ENCODE peak calls at places on chromosomes 2 and 18, in seven cellular contexts. One of them, this sample, is unnamed.

GRCh38 chr2:212863185-212863588 is 288.2 kb downstream of the IKZF2 start:
- DNase-seq in effector memory CD4-positive, alpha-beta T cell: peak; percentile 3
- DNase-seq in GM12865: peak; percentile 64
- DNase-seq in activated effector memory CD4-positive, alpha-beta T cell treated with Interleukin-2 at 50 U/mL for 16 hours: no peak
- DNase-seq in coronary artery: no peak
- DNase-seq in germinal center: no peak
- DNase-seq in NCI-H2081: peak; percentile 32
- DNase-seq in this sample: no peak

GRCh38 chr2:102841107-102841840 is 79.4 kb downstream of the TMEM182 start:
- DNase-seq in effector memory CD4-positive, alpha-beta T cell: no peak
- DNase-seq in GM12865: peak; percentile 56
- DNase-seq in activated effector memory CD4-positive, alpha-beta T cell treated with Interleukin-2 at 50 U/mL for 16 hours: no peak
- DNase-seq in coronary artery: no peak
- DNase-seq in germinal center: peak; percentile 25
- DNase-seq in NCI-H2081: peak; percentile 53
- DNase-seq in this sample: peak; percentile 28

GRCh38 chr2:20577495-20578235 is 73.2 kb downstream of the HS1BP3 start:
- DNase-seq in effector memory CD4-positive, alpha-beta T cell: no peak
- DNase-seq in GM12865: no peak
- DNase-seq in activated effector memory CD4-positive, alpha-beta T cell treated with Interleukin-2 at 50 U/mL for 16 hours: no peak
- DNase-seq in coronary artery: no peak
- DNase-seq in germinal center: no peak
- DNase-seq in NCI-H2081: no peak
- DNase-seq in this sample: no peak

GRCh38 chr18:27845897-27846296 is 331.0 kb downstream of the CDH2 start:
- DNase-seq in effector memory CD4-positive, alpha-beta T cell: no peak
- DNase-seq in GM12865: no peak
- DNase-seq in activated effector memory CD4-positive, alpha-beta T cell treated with Interleukin-2 at 50 U/mL for 16 hours: no peak
- DNase-seq in coronary artery: no peak
- DNase-seq in germinal center: no peak
- DNase-seq in NCI-H2081: no peak
- DNase-seq in this sample: no peak

GRCh38 chr18:57352271-57352701 is at the start of gene ST8SIA3:
- DNase-seq in effector memory CD4-positive, alpha-beta T cell: no peak
- DNase-seq in GM12865: no peak
- DNase-seq in activated effector memory CD4-positive, alpha-beta T cell treated with Interleukin-2 at 50 U/mL for 16 hours: no peak
- DNase-seq in coronary artery: no peak
- DNase-seq in germinal center: no peak
- DNase-seq in NCI-H2081: no peak
- DNase-seq in this sample: no peak

GRCh38 chr2:114489143-114489542 is 46.7 kb downstream of the DPP10 start:
- DNase-seq in effector memory CD4-positive, alpha-beta T cell: no peak
- DNase-seq in GM12865: no peak
- DNase-seq in activated effector memory CD4-positive, alpha-beta T cell treated with Interleukin-2 at 50 U/mL for 16 hours: no peak
- DNase-seq in coronary artery: no peak
- DNase-seq in germinal center: no peak
- DNase-seq in NCI-H2081: no peak
- DNase-seq in this sample: no peak

GRCh38 chr2:62415019-62415431 is 91.0 kb downstream of the TMEM17 start:
- DNase-seq in effector memory CD4-positive, alpha-beta T cell: no peak
- DNase-seq in GM12865: peak; percentile 92
- DNase-seq in activated effector memory CD4-positive, alpha-beta T cell treated with Interleukin-2 at 50 U/mL for 16 hours: no peak
- DNase-seq in coronary artery: no peak
- DNase-seq in germinal center: no peak
- DNase-seq in NCI-H2081: no peak
- DNase-seq in this sample: no peak

GRCh38 chr2:88967844-88968243 is 276.4 kb downstream of the RPIA start:
- DNase-seq in effector memory CD4-positive, alpha-beta T cell: no peak
- DNase-seq in GM12865: peak; percentile 20
- DNase-seq in activated effector memory CD4-positive, alpha-beta T cell treated with Interleukin-2 at 50 U/mL for 16 hours: no peak
- DNase-seq in coronary artery: no peak
- DNase-seq in germinal center: no peak
- DNase-seq in NCI-H2081: no peak
- DNase-seq in this sample: no peak

GRCh38 chr2:202317080-202317859 is 51.7 kb downstream of the NOP58 start:
- DNase-seq in effector memory CD4-positive, alpha-beta T cell: no peak
- DNase-seq in GM12865: no peak
- DNase-seq in activated effector memory CD4-positive, alpha-beta T cell treated with Interleukin-2 at 50 U/mL for 16 hours: no peak
- DNase-seq in coronary artery: no peak
- DNase-seq in germinal center: no peak
- DNase-seq in NCI-H2081: peak; percentile 8
- DNase-seq in this sample: no peak

GRCh38 chr2:236570081-236570979 is 705 bp downstream of the ACKR3 start:
- DNase-seq in effector memory CD4-positive, alpha-beta T cell: no peak
- DNase-seq in GM12865: peak; percentile 39
- DNase-seq in activated effector memory CD4-positive, alpha-beta T cell treated with Interleukin-2 at 50 U/mL for 16 hours: no peak
- DNase-seq in coronary artery: peak; percentile 9
- DNase-seq in germinal center: peak; percentile 17
- DNase-seq in NCI-H2081: no peak
- DNase-seq in this sample: no peak

GRCh38 chr18:23825496-23825895 is 136.2 kb downstream of the LAMA3 start:
- DNase-seq in effector memory CD4-positive, alpha-beta T cell: no peak
- DNase-seq in GM12865: no peak
- DNase-seq in activated effector memory CD4-positive, alpha-beta T cell treated with Interleukin-2 at 50 U/mL for 16 hours: no peak
- DNase-seq in coronary artery: no peak
- DNase-seq in germinal center: no peak
- DNase-seq in NCI-H2081: no peak
- DNase-seq in this sample: no peak

GRCh38 chr2:223235986-223236385 is 184.0 kb downstream of the KCNE4 start:
- DNase-seq in effector memory CD4-positive, alpha-beta T cell: no peak
- DNase-seq in GM12865: peak; percentile 13
- DNase-seq in activated effector memory CD4-positive, alpha-beta T cell treated with Interleukin-2 at 50 U/mL for 16 hours: no peak
- DNase-seq in coronary artery: no peak
- DNase-seq in germinal center: no peak
- DNase-seq in NCI-H2081: no peak
- DNase-seq in this sample: no peak

GRCh38 chr2:195049372-195050031 is 607.5 kb upstream of the SLC39A10 start:
- DNase-seq in effector memory CD4-positive, alpha-beta T cell: no peak
- DNase-seq in GM12865: no peak
- DNase-seq in activated effector memory CD4-positive, alpha-beta T cell treated with Interleukin-2 at 50 U/mL for 16 hours: no peak
- DNase-seq in coronary artery: no peak
- DNase-seq in germinal center: no peak
- DNase-seq in NCI-H2081: no peak
- DNase-seq in this sample: no peak

GRCh38 chr2:14632133-14632936 is at the start of gene LRATD1:
- DNase-seq in effector memory CD4-positive, alpha-beta T cell: no peak
- DNase-seq in GM12865: no peak
- DNase-seq in activated effector memory CD4-positive, alpha-beta T cell treated with Interleukin-2 at 50 U/mL for 16 hours: no peak
- DNase-seq in coronary artery: no peak
- DNase-seq in germinal center: peak; percentile 2
- DNase-seq in NCI-H2081: peak; percentile 90
- DNase-seq in this sample: peak; percentile 94

GRCh38 chr2:61135510-61135909 is 26.5 kb upstream of the C2orf74 start:
- DNase-seq in effector memory CD4-positive, alpha-beta T cell: no peak
- DNase-seq in GM12865: no peak
- DNase-seq in activated effector memory CD4-positive, alpha-beta T cell treated with Interleukin-2 at 50 U/mL for 16 hours: no peak
- DNase-seq in coronary artery: no peak
- DNase-seq in germinal center: no peak
- DNase-seq in NCI-H2081: peak; percentile 17
- DNase-seq in this sample: no peak

GRCh38 chr2:226699321-226699720 is 100.3 kb downstream of the IRS1 start:
- DNase-seq in effector memory CD4-positive, alpha-beta T cell: no peak
- DNase-seq in GM12865: no peak
- DNase-seq in activated effector memory CD4-positive, alpha-beta T cell treated with Interleukin-2 at 50 U/mL for 16 hours: no peak
- DNase-seq in coronary artery: no peak
- DNase-seq in germinal center: no peak
- DNase-seq in NCI-H2081: no peak
- DNase-seq in this sample: no peak

GRCh38 chr2:176763871-176764404 is 448.7 kb upstream of the HNRNPA3 start:
- DNase-seq in effector memory CD4-positive, alpha-beta T cell: no peak
- DNase-seq in GM12865: peak; percentile 60
- DNase-seq in activated effector memory CD4-positive, alpha-beta T cell treated with Interleukin-2 at 50 U/mL for 16 hours: no peak
- DNase-seq in coronary artery: no peak
- DNase-seq in germinal center: no peak
- DNase-seq in NCI-H2081: no peak
- DNase-seq in this sample: no peak

GRCh38 chr2:121897335-121897970 is 142.0 kb downstream of the TSN start:
- DNase-seq in effector memory CD4-positive, alpha-beta T cell: no peak
- DNase-seq in GM12865: peak; percentile 59
- DNase-seq in activated effector memory CD4-positive, alpha-beta T cell treated with Interleukin-2 at 50 U/mL for 16 hours: no peak
- DNase-seq in coronary artery: no peak
- DNase-seq in germinal center: peak; percentile 26
- DNase-seq in NCI-H2081: peak; percentile 25
- DNase-seq in this sample: peak; percentile 13

GRCh38 chr2:174971868-174972781 is 33.1 kb downstream of the CHN1 start:
- DNase-seq in effector memory CD4-positive, alpha-beta T cell: no peak
- DNase-seq in GM12865: no peak
- DNase-seq in activated effector memory CD4-positive, alpha-beta T cell treated with Interleukin-2 at 50 U/mL for 16 hours: no peak
- DNase-seq in coronary artery: no peak
- DNase-seq in germinal center: no peak
- DNase-seq in NCI-H2081: peak; percentile 29
- DNase-seq in this sample: peak; percentile 8

GRCh38 chr2:42164046-42164445 is 5.1 kb upstream of the EML4 start:
- DNase-seq in effector memory CD4-positive, alpha-beta T cell: no peak
- DNase-seq in GM12865: no peak
- DNase-seq in activated effector memory CD4-positive, alpha-beta T cell treated with Interleukin-2 at 50 U/mL for 16 hours: no peak
- DNase-seq in coronary artery: no peak
- DNase-seq in germinal center: no peak
- DNase-seq in NCI-H2081: no peak
- DNase-seq in this sample: no peak

GRCh38 chr18:5456577-5457466 is 87.0 kb downstream of the EPB41L3 start:
- DNase-seq in effector memory CD4-positive, alpha-beta T cell: no peak
- DNase-seq in GM12865: no peak
- DNase-seq in activated effector memory CD4-positive, alpha-beta T cell treated with Interleukin-2 at 50 U/mL for 16 hours: no peak
- DNase-seq in coronary artery: no peak
- DNase-seq in germinal center: no peak
- DNase-seq in NCI-H2081: no peak
- DNase-seq in this sample: no peak

GRCh38 chr18:47936975-47937374 is 6.5 kb upstream of the SMAD2 start:
- DNase-seq in effector memory CD4-positive, alpha-beta T cell: no peak
- DNase-seq in GM12865: no peak
- DNase-seq in activated effector memory CD4-positive, alpha-beta T cell treated with Interleukin-2 at 50 U/mL for 16 hours: no peak
- DNase-seq in coronary artery: no peak
- DNase-seq in germinal center: no peak
- DNase-seq in NCI-H2081: no peak
- DNase-seq in this sample: no peak

GRCh38 chr2:142586693-142587432 is 290.6 kb upstream of the KYNU start:
- DNase-seq in effector memory CD4-positive, alpha-beta T cell: no peak
- DNase-seq in GM12865: peak; percentile 40
- DNase-seq in activated effector memory CD4-positive, alpha-beta T cell treated with Interleukin-2 at 50 U/mL for 16 hours: no peak
- DNase-seq in coronary artery: no peak
- DNase-seq in germinal center: no peak
- DNase-seq in NCI-H2081: no peak
- DNase-seq in this sample: no peak

GRCh38 chr2:29606105-29606871 is 315.1 kb downstream of the ALK start:
- DNase-seq in effector memory CD4-positive, alpha-beta T cell: no peak
- DNase-seq in GM12865: no peak
- DNase-seq in activated effector memory CD4-positive, alpha-beta T cell treated with Interleukin-2 at 50 U/mL for 16 hours: no peak
- DNase-seq in coronary artery: no peak
- DNase-seq in germinal center: no peak
- DNase-seq in NCI-H2081: no peak
- DNase-seq in this sample: no peak

GRCh38 chr18:36322408-36322728 is 24.9 kb downstream of the FHOD3 start:
- DNase-seq in effector memory CD4-positive, alpha-beta T cell: no peak
- DNase-seq in GM12865: no peak
- DNase-seq in activated effector memory CD4-positive, alpha-beta T cell treated with Interleukin-2 at 50 U/mL for 16 hours: no peak
- DNase-seq in coronary artery: peak; percentile 28
- DNase-seq in germinal center: no peak
- DNase-seq in NCI-H2081: no peak
- DNase-seq in this sample: no peak

GRCh38 chr2:118994778-118995177 is 52.8 kb downstream of the MARCO start:
- DNase-seq in effector memory CD4-positive, alpha-beta T cell: no peak
- DNase-seq in GM12865: no peak
- DNase-seq in activated effector memory CD4-positive, alpha-beta T cell treated with Interleukin-2 at 50 U/mL for 16 hours: no peak
- DNase-seq in coronary artery: no peak
- DNase-seq in germinal center: no peak
- DNase-seq in NCI-H2081: no peak
- DNase-seq in this sample: no peak

GRCh38 chr2:199662245-199662644 is 188.7 kb downstream of the FTCDNL1 start:
- DNase-seq in effector memory CD4-positive, alpha-beta T cell: no peak
- DNase-seq in GM12865: no peak
- DNase-seq in activated effector memory CD4-positive, alpha-beta T cell treated with Interleukin-2 at 50 U/mL for 16 hours: no peak
- DNase-seq in coronary artery: no peak
- DNase-seq in germinal center: no peak
- DNase-seq in NCI-H2081: no peak
- DNase-seq in this sample: no peak

GRCh38 chr2:8567469-8568108 is 114.3 kb upstream of the ID2 start:
- DNase-seq in effector memory CD4-positive, alpha-beta T cell: no peak
- DNase-seq in GM12865: no peak
- DNase-seq in activated effector memory CD4-positive, alpha-beta T cell treated with Interleukin-2 at 50 U/mL for 16 hours: no peak
- DNase-seq in coronary artery: no peak
- DNase-seq in germinal center: no peak
- DNase-seq in NCI-H2081: no peak
- DNase-seq in this sample: peak; percentile 56

GRCh38 chr2:28389399-28390240 is 3.0 kb upstream of the FOSL2 start:
- DNase-seq in effector memory CD4-positive, alpha-beta T cell: no peak
- DNase-seq in GM12865: no peak
- DNase-seq in activated effector memory CD4-positive, alpha-beta T cell treated with Interleukin-2 at 50 U/mL for 16 hours: no peak
- DNase-seq in coronary artery: no peak
- DNase-seq in germinal center: peak; percentile 14
- DNase-seq in NCI-H2081: no peak
- DNase-seq in this sample: peak; percentile 46

GRCh38 chr2:147665035-147665434 is 179.8 kb upstream of the ACVR2A start:
- DNase-seq in effector memory CD4-positive, alpha-beta T cell: no peak
- DNase-seq in GM12865: peak; percentile 16
- DNase-seq in activated effector memory CD4-positive, alpha-beta T cell treated with Interleukin-2 at 50 U/mL for 16 hours: no peak
- DNase-seq in coronary artery: no peak
- DNase-seq in germinal center: no peak
- DNase-seq in NCI-H2081: no peak
- DNase-seq in this sample: no peak

GRCh38 chr18:39742015-39742466 is 2176.4 kb upstream of the CELF4 start:
- DNase-seq in effector memory CD4-positive, alpha-beta T cell: no peak
- DNase-seq in GM12865: no peak
- DNase-seq in activated effector memory CD4-positive, alpha-beta T cell treated with Interleukin-2 at 50 U/mL for 16 hours: no peak
- DNase-seq in coronary artery: no peak
- DNase-seq in germinal center: no peak
- DNase-seq in NCI-H2081: peak; percentile 91
- DNase-seq in this sample: peak; percentile 90